ENCODE peak calls at places on chromosomes 16 and 17, in four cellular contexts. G is heart left ventricle, H is body of pancreas, V is thoracic aorta. Z is an unnamed sample. For H3K27me3 and H3K36me3, the result is how much of the 10 kb centered on the place peaks cover.

GRCh38 chr17:76969598-76970172 is 101.5 kb downstream of the MGAT5B start:
- DNase-seq in V (no peak), G (no peak), H (no peak), Z (peak)

GRCh38 chr17:31392856-31393748 is 1.6 kb downstream of the RAB11FIP4 start:
- DNase-seq in H (no peak), V (no peak), G (no peak), Z (peak)

GRCh38 chr16:35525979-35526590 is 2066.7 kb downstream of the TP53TG3F start:
- DNase-seq in G (no peak), V (no peak), H (no peak), Z (no peak)

GRCh38 chr17:75084039-75084660 is 3.6 kb upstream of the SLC16A5 start:
- DNase-seq in H (no peak), V (no peak), G (no peak), Z (no peak)

GRCh38 chr17:39210093-39210434 is 10.0 kb downstream of the RPL19 start:
- DNase-seq in G (no peak), H (no peak), V (no peak), Z (peak)

GRCh38 chr17:3025421-3026124 is 37.8 kb downstream of the OR1D5 start:
- DNase-seq in G (no peak), H (no peak), V (no peak), Z (peak)

GRCh38 chr16:20612551-20613470 is 36.6 kb upstream of the ACSM2B start:
- DNase-seq in H (peak), V (peak), G (peak), Z (no peak)

GRCh38 chr16:10579965-10580918 is at the start of gene EMP2:
- DNase-seq in G (peak), V (peak), H (peak), Z (peak)

GRCh38 chr17:41512789-41513547 is 5.7 kb downstream of the KRT15 start:
- DNase-seq in G (no peak), H (no peak), V (no peak), Z (no peak)

GRCh38 chr17:31216053-31216751 is 80.8 kb downstream of the OMG start:
- DNase-seq in H (no peak), G (no peak), V (no peak), Z (peak)

GRCh38 chr17:82461827-82462524 is 3.4 kb downstream of the NARF start:
- DNase-seq in H (no peak), G (no peak), V (no peak), Z (no peak)

GRCh38 chr17:78362671-78363070 is 2.8 kb upstream of the SOCS3 start:
- DNase-seq in G (no peak), H (no peak), V (no peak), Z (peak)

GRCh38 chr17:79607941-79608728 is 2.7 kb downstream of the RBFOX3 start:
- DNase-seq in V (no peak), H (no peak), G (no peak), Z (peak)

GRCh38 chr17:79779088-79779529 is 1.2 kb downstream of the CBX2 start:
- DNase-seq in H (no peak), G (no peak), V (no peak), Z (peak)

GRCh38 chr16:28168991-28169554 is 42.7 kb downstream of the XPO6 start:
- DNase-seq in V (no peak), H (no peak), G (no peak), Z (no peak)

GRCh38 chr17:55324296-55324978 is 59.7 kb downstream of the HLF start:
- DNase-seq in H (no peak), V (no peak), G (no peak), Z (no peak)

GRCh38 chr17:28399808-28400207 is 6.2 kb downstream of the SLC46A1 start:
- DNase-seq in H (no peak), G (no peak), V (no peak), Z (no peak)

GRCh38 chr17:80848449-80849102 is 143.1 kb upstream of the CHMP6 start:
- DNase-seq in G (no peak), V (no peak), H (no peak), Z (peak)

GRCh38 chr17:64009571-64010402 is 10.6 kb downstream of the ICAM2 start:
- DNase-seq in V (no peak), H (no peak), G (no peak), Z (no peak)

GRCh38 chr16:47872228-47872627 is 283.6 kb downstream of the ABCC12 start:
- DNase-seq in G (no peak), H (no peak), V (no peak), Z (no peak)

GRCh38 chr16:57061084-57061905 is 31.1 kb upstream of the CPNE2 start:
- DNase-seq in G (peak), V (peak), H (no peak), Z (peak)

GRCh38 chr17:71423871-71424546 is 696.8 kb upstream of the SOX9 start:
- DNase-seq in H (no peak), G (no peak), V (no peak), Z (no peak)

GRCh38 chr17:8670486-8670885 is 40.0 kb upstream of the MYH10 start:
- DNase-seq in G (no peak), V (no peak), H (no peak), Z (no peak)

GRCh38 chr17:80937501-80938356 is 53.9 kb upstream of the CHMP6 start:
- DNase-seq in V (no peak), H (no peak), G (peak), Z (no peak)

GRCh38 chr16:24539850-24540484 is 601 bp downstream of the RBBP6 start:
- DNase-seq in H (peak), G (peak), V (no peak), Z (no peak)

GRCh38 chr17:47066095-47066494 is 87.0 kb upstream of the RPRML start:
- DNase-seq in V (no peak), G (no peak), H (no peak), Z (peak)

GRCh38 chr17:8799001-8799850 is at the start of gene MFSD6L:
- DNase-seq in V (no peak), G (no peak), H (peak), Z (peak)

GRCh38 chr16:2586241-2586640 is 48.4 kb downstream of the PDPK1 start:
- DNase-seq in H (no peak), G (no peak), V (no peak), Z (peak)

GRCh38 chr16:8962393-8963009 is 1.2 kb downstream of the USP7 start:
- DNase-seq in G (no peak), V (no peak), H (peak), Z (peak)

GRCh38 chr17:32265896-32266388 is 310 bp downstream of the RHBDL3 start:
- DNase-seq in G (no peak), V (no peak), H (no peak), Z (peak)

GRCh38 chr16:10539256-10539655 is 41.1 kb downstream of the EMP2 start:
- DNase-seq in H (no peak), V (no peak), G (no peak), Z (no peak)

GRCh38 chr17:9217151-9218067 is 196.1 kb downstream of the NTN1 start:
- DNase-seq in V (no peak), G (peak), H (no peak), Z (no peak)

GRCh38 chr16:80802902-80803301 is 1.5 kb downstream of the CDYL2 start:
- DNase-seq in V (no peak), H (no peak), G (no peak), Z (no peak)

GRCh38 chr16:80804451-80805383 is at the start of gene CDYL2:
- DNase-seq in H (peak), V (no peak), G (peak), Z (peak)

GRCh38 chr16:80802129-80802528 is 2.3 kb downstream of the CDYL2 start:
- DNase-seq in G (no peak), H (no peak), V (no peak), Z (no peak)

GRCh38 chr16:80804061-80804450 is 342 bp downstream of the CDYL2 start:
- DNase-seq in V (no peak), G (peak), H (peak), Z (peak)

GRCh38 chr16:80803341-80804060 is 897 bp downstream of the CDYL2 start:
- DNase-seq in V (no peak), G (peak), H (peak), Z (peak)
- H3K4me3 ChIP-seq in V (peak), G (peak), H (peak), Z (peak)

GRCh38 chr16:497258-497657 is 30.3 kb upstream of the CAPN15 start:
- DNase-seq in G (no peak), V (no peak), H (no peak), Z (no peak)
- H3K27me3 ChIP-seq in G (under half), V (under half), H (under half), Z (under half)

DNA sequence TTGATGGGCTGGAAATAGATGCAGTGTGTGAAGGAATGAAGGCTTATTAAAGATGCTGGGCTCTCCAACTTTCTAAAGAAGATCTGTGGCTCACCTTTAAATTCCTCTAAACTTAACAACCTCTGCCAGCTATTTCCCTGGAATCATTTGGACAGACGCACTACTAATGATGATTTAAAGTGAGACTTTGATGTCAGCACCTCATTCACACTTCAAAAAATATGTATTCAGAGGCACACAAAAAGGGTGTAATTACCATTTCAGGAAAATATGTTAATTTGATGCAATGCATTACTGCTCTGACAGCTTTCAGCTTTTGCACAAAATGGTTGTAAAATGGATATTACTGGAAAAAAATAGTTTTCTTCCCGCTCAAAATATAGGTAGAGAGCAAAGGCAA is 423.8 kb upstream of the ASIC2 start:
- DNase-seq in G (no peak), H (no peak), V (no peak), Z (no peak)
- H3K36me3 ChIP-seq in G (under half), H (under half), V (under half), Z (under half)

GRCh38 chr16:73432794-73433455 is 385.0 kb upstream of the ZFHX3 start:
- DNase-seq in H (no peak), G (no peak), V (no peak), Z (no peak)

GRCh38 chr16:73433493-73434307 is 385.8 kb upstream of the ZFHX3 start:
- DNase-seq in G (no peak), H (no peak), V (no peak), Z (no peak)

GRCh38 chr16:73430138-73430537 is 382.2 kb upstream of the ZFHX3 start:
- DNase-seq in G (no peak), H (no peak), V (no peak), Z (no peak)

GRCh38 chr16:73434621-73435020 is 386.7 kb upstream of the ZFHX3 start:
- DNase-seq in H (no peak), V (no peak), G (no peak), Z (no peak)
- H3K4me3 ChIP-seq in H (no peak), V (no peak), G (no peak), Z (no peak)

GRCh38 chr17:73899839-73900238 is 255.6 kb upstream of the SDK2 start:
- DNase-seq in G (no peak), H (no peak), V (no peak), Z (peak)

GRCh38 chr17:73902416-73903181 is 258.4 kb upstream of the SDK2 start:
- DNase-seq in G (peak), H (no peak), V (no peak), Z (peak)

GRCh38 chr17:73901661-73902415 is 257.6 kb upstream of the SDK2 start:
- DNase-seq in H (peak), V (no peak), G (peak), Z (peak)

GRCh38 chr17:73901249-73901648 is 257.0 kb upstream of the SDK2 start:
- DNase-seq in H (no peak), G (no peak), V (no peak), Z (no peak)

GRCh38 chr17:73900516-73900915 is 256.3 kb upstream of the SDK2 start:
- DNase-seq in G (no peak), H (no peak), V (no peak), Z (peak)
- H3K27me3 ChIP-seq in G (under half), H (under half), V (under half), Z (half or more)

GRCh38 chr16:30966033-30966619 is 8.6 kb downstream of the SETD1A start:
- DNase-seq in H (no peak), G (no peak), V (no peak), Z (no peak)

GRCh38 chr16:30964540-30965226 is 7.1 kb downstream of the SETD1A start:
- DNase-seq in G (no peak), V (no peak), H (no peak), Z (peak)

GRCh38 chr16:30963925-30964511 is 6.5 kb downstream of the SETD1A start:
- DNase-seq in H (no peak), V (no peak), G (no peak), Z (peak)

GRCh38 chr16:30967795-30968194 is 10.2 kb downstream of the SETD1A start:
- DNase-seq in H (no peak), G (no peak), V (no peak), Z (no peak)

GRCh38 chr16:30965436-30965835 is 7.9 kb downstream of the SETD1A start:
- DNase-seq in V (no peak), H (no peak), G (no peak), Z (peak)
- H3K36me3 ChIP-seq in V (half or more), H (under half), G (half or more), Z (half or more)

GRCh38 chr17:45129426-45129939 is 2.8 kb downstream of the PLCD3 start:
- DNase-seq in V (no peak), G (peak), H (no peak), Z (peak)

GRCh38 chr17:45127209-45127582 is 5.1 kb downstream of the PLCD3 start:
- DNase-seq in V (no peak), G (peak), H (no peak), Z (no peak)

GRCh38 chr17:45128331-45128730 is 4.0 kb downstream of the PLCD3 start:
- DNase-seq in V (no peak), G (peak), H (no peak), Z (no peak)

GRCh38 chr17:45128989-45129388 is 3.3 kb downstream of the PLCD3 start:
- DNase-seq in H (no peak), V (no peak), G (no peak), Z (no peak)

GRCh38 chr17:45127583-45128300 is 4.6 kb downstream of the PLCD3 start:
- DNase-seq in V (no peak), H (peak), G (peak), Z (peak)
- H3K4me3 ChIP-seq in V (peak), H (no peak), G (no peak), Z (no peak)

GRCh38 chr16:86018487-86018886 is 119.5 kb downstream of the IRF8 start:
- DNase-seq in G (peak), V (no peak), H (no peak), Z (no peak)
- H3K27me3 ChIP-seq in G (under half), V (under half), H (under half), Z (under half)

Z was measured in H7.